ENCODE peak calls at places on chromosomes 13 and 19, in five cellular contexts. One of them, this sample, is unnamed. For H3K4me1 and H3K36me3, the result is how much of the 10 kb centered on the place peaks cover.

GRCh38 chr19:18713550-18714117 is 30.2 kb downstream of the CRTC1 start:
- DNase-seq in sigmoid colon: no peak
- DNase-seq in adrenal gland: peak
- DNase-seq in esophagus squamous epithelium: no peak
- DNase-seq in body of pancreas: no peak
- DNase-seq in this sample: no peak

GRCh38 chr19:34960103-34960805 is 3.8 kb downstream of the ZNF792 start:
- DNase-seq in body of pancreas: no peak
- DNase-seq in adrenal gland: no peak
- DNase-seq in sigmoid colon: no peak
- DNase-seq in esophagus squamous epithelium: no peak
- DNase-seq in this sample: no peak

GRCh38 chr13:110307697-110308376 is 753 bp downstream of the COL4A2 start:
- DNase-seq in sigmoid colon: peak
- DNase-seq in body of pancreas: no peak
- DNase-seq in esophagus squamous epithelium: no peak
- DNase-seq in adrenal gland: no peak
- DNase-seq in this sample: no peak

GRCh38 chr13:23722726-23723453 is 152.7 kb downstream of the TNFRSF19 start:
- DNase-seq in esophagus squamous epithelium: no peak
- DNase-seq in sigmoid colon: no peak
- DNase-seq in body of pancreas: no peak
- DNase-seq in adrenal gland: no peak
- DNase-seq in this sample: no peak

GRCh38 chr13:86581711-86582110 is 782.5 kb upstream of the SLITRK6 start:
- DNase-seq in esophagus squamous epithelium: no peak
- DNase-seq in adrenal gland: no peak
- DNase-seq in sigmoid colon: no peak
- DNase-seq in body of pancreas: no peak
- DNase-seq in this sample: no peak

GRCh38 chr19:46813570-46814358 is 25.4 kb upstream of the SLC1A5 start:
- DNase-seq in esophagus squamous epithelium: no peak
- DNase-seq in body of pancreas: peak
- DNase-seq in sigmoid colon: peak
- DNase-seq in adrenal gland: peak
- DNase-seq in this sample: peak

GRCh38 chr13:99218545-99218944 is 17.9 kb downstream of the UBAC2 start:
- DNase-seq in adrenal gland: peak
- DNase-seq in sigmoid colon: no peak
- DNase-seq in body of pancreas: peak
- DNase-seq in esophagus squamous epithelium: no peak
- DNase-seq in this sample: peak

GRCh38 chr13:92137519-92137918 is 739.1 kb downstream of the GPC5 start:
- DNase-seq in adrenal gland: no peak
- DNase-seq in body of pancreas: no peak
- DNase-seq in esophagus squamous epithelium: no peak
- DNase-seq in sigmoid colon: no peak
- DNase-seq in this sample: no peak

GRCh38 chr19:45117167-45117594 is 24.2 kb downstream of the PPP1R37 start:
- DNase-seq in sigmoid colon: no peak
- DNase-seq in esophagus squamous epithelium: no peak
- DNase-seq in adrenal gland: no peak
- DNase-seq in body of pancreas: no peak
- DNase-seq in this sample: no peak

GRCh38 chr19:34254552-34255432 is at the start of gene GARRE1:
- DNase-seq in esophagus squamous epithelium: no peak
- DNase-seq in body of pancreas: peak
- DNase-seq in adrenal gland: no peak
- DNase-seq in sigmoid colon: peak
- DNase-seq in this sample: peak

GRCh38 chr13:41456768-41457588 is at the start of gene RGCC:
- DNase-seq in adrenal gland: peak
- DNase-seq in body of pancreas: peak
- DNase-seq in esophagus squamous epithelium: peak
- DNase-seq in sigmoid colon: peak
- DNase-seq in this sample: peak

GRCh38 chr13:98938801-98939200 is 39.1 kb downstream of the DOCK9 start:
- DNase-seq in adrenal gland: no peak
- DNase-seq in body of pancreas: no peak
- DNase-seq in sigmoid colon: no peak
- DNase-seq in esophagus squamous epithelium: no peak
- DNase-seq in this sample: no peak

GRCh38 chr13:34208326-34208725 is 390.4 kb downstream of the RFC3 start:
- DNase-seq in body of pancreas: no peak
- DNase-seq in sigmoid colon: no peak
- DNase-seq in adrenal gland: no peak
- DNase-seq in esophagus squamous epithelium: no peak
- DNase-seq in this sample: no peak

GRCh38 chr19:46958542-46958941 is 61.1 kb upstream of the NPAS1 start:
- DNase-seq in body of pancreas: no peak
- DNase-seq in esophagus squamous epithelium: no peak
- DNase-seq in adrenal gland: no peak
- DNase-seq in sigmoid colon: no peak
- DNase-seq in this sample: no peak

GRCh38 chr19:12545267-12545666 is 6.0 kb downstream of the ZNF564 start:
- DNase-seq in sigmoid colon: no peak
- DNase-seq in adrenal gland: no peak
- DNase-seq in body of pancreas: no peak
- DNase-seq in esophagus squamous epithelium: no peak
- DNase-seq in this sample: no peak

GRCh38 chr19:6458695-6459355 is 767 bp downstream of the SLC25A23 start:
- DNase-seq in sigmoid colon: no peak
- DNase-seq in adrenal gland: no peak
- DNase-seq in esophagus squamous epithelium: no peak
- DNase-seq in body of pancreas: peak
- DNase-seq in this sample: no peak

GRCh38 chr19:33499248-33499647 is 22.3 kb downstream of the PEPD start:
- DNase-seq in esophagus squamous epithelium: no peak
- DNase-seq in sigmoid colon: peak
- DNase-seq in adrenal gland: no peak
- DNase-seq in body of pancreas: no peak
- DNase-seq in this sample: no peak

GRCh38 chr19:10500247-10500592 is 2.9 kb downstream of the KEAP1 start:
- DNase-seq in adrenal gland: no peak
- DNase-seq in sigmoid colon: no peak
- DNase-seq in esophagus squamous epithelium: no peak
- DNase-seq in body of pancreas: no peak
- DNase-seq in this sample: no peak
- H3K4me1 ChIP-seq in adrenal gland: under half
- H3K4me1 ChIP-seq in sigmoid colon: half or more
- H3K4me1 ChIP-seq in esophagus squamous epithelium: half or more
- H3K4me1 ChIP-seq in body of pancreas: under half
- H3K4me1 ChIP-seq in this sample: under half

GRCh38 chr13:36950920-36951319 is 30.9 kb upstream of the SMAD9 start:
- DNase-seq in body of pancreas: no peak
- DNase-seq in adrenal gland: no peak
- DNase-seq in esophagus squamous epithelium: no peak
- DNase-seq in sigmoid colon: no peak
- DNase-seq in this sample: no peak
- H3K36me3 ChIP-seq in body of pancreas: under half
- H3K36me3 ChIP-seq in adrenal gland: under half
- H3K36me3 ChIP-seq in esophagus squamous epithelium: under half
- H3K36me3 ChIP-seq in sigmoid colon: under half
- H3K36me3 ChIP-seq in this sample: under half

GRCh38 chr19:38929929-38930775 is at the start of gene SARS2:
- DNase-seq in body of pancreas: peak
- DNase-seq in sigmoid colon: peak
- DNase-seq in esophagus squamous epithelium: peak
- DNase-seq in adrenal gland: peak
- DNase-seq in this sample: peak

GRCh38 chr19:38933544-38933943 is 2.8 kb downstream of the MRPS12 start:
- DNase-seq in esophagus squamous epithelium: no peak
- DNase-seq in sigmoid colon: no peak
- DNase-seq in adrenal gland: no peak
- DNase-seq in body of pancreas: no peak
- DNase-seq in this sample: no peak

GRCh38 chr19:38932425-38933179 is 1.9 kb downstream of the MRPS12 start:
- DNase-seq in adrenal gland: no peak
- DNase-seq in esophagus squamous epithelium: no peak
- DNase-seq in sigmoid colon: no peak
- DNase-seq in body of pancreas: peak
- DNase-seq in this sample: no peak

GRCh38 chr19:38928406-38929001 is 2.1 kb downstream of the SARS2 start:
- DNase-seq in adrenal gland: no peak
- DNase-seq in body of pancreas: no peak
- DNase-seq in sigmoid colon: no peak
- DNase-seq in esophagus squamous epithelium: no peak
- DNase-seq in this sample: no peak

GRCh38 chr19:38930776-38931761 is at the start of gene MRPS12:
- DNase-seq in body of pancreas: peak
- DNase-seq in esophagus squamous epithelium: peak
- DNase-seq in sigmoid colon: peak
- DNase-seq in adrenal gland: peak
- DNase-seq in this sample: peak
- TF ChIP-seq POLR2A in body of pancreas: peak
- TF ChIP-seq POLR2A in esophagus squamous epithelium: peak
- TF ChIP-seq POLR2A in sigmoid colon: peak
- TF ChIP-seq POLR2A in adrenal gland: peak
- TF ChIP-seq POLR2A in this sample: peak

GRCh38 chr13:20101467-20102316 is 59.2 kb downstream of the GJA3 start:
- DNase-seq in esophagus squamous epithelium: no peak
- DNase-seq in adrenal gland: no peak
- DNase-seq in body of pancreas: no peak
- DNase-seq in sigmoid colon: no peak
- DNase-seq in this sample: no peak
- H3K4me1 ChIP-seq in esophagus squamous epithelium: under half
- H3K4me1 ChIP-seq in adrenal gland: under half
- H3K4me1 ChIP-seq in body of pancreas: under half
- H3K4me1 ChIP-seq in sigmoid colon: under half
- H3K4me1 ChIP-seq in this sample: under half

GRCh38 chr13:113629814-113630213 is 28.2 kb downstream of the ATP4B start:
- DNase-seq in sigmoid colon: peak
- DNase-seq in adrenal gland: no peak
- DNase-seq in body of pancreas: no peak
- DNase-seq in esophagus squamous epithelium: no peak
- DNase-seq in this sample: no peak

GRCh38 chr13:113631341-113632095 is 26.5 kb downstream of the ATP4B start:
- DNase-seq in sigmoid colon: peak
- DNase-seq in esophagus squamous epithelium: no peak
- DNase-seq in body of pancreas: no peak
- DNase-seq in adrenal gland: no peak
- DNase-seq in this sample: no peak

GRCh38 chr13:113628291-113629270 is 29.4 kb downstream of the ATP4B start:
- DNase-seq in body of pancreas: no peak
- DNase-seq in adrenal gland: no peak
- DNase-seq in esophagus squamous epithelium: no peak
- DNase-seq in sigmoid colon: peak
- DNase-seq in this sample: no peak

GRCh38 chr13:113630804-113631203 is 27.2 kb downstream of the ATP4B start:
- DNase-seq in sigmoid colon: peak
- DNase-seq in esophagus squamous epithelium: no peak
- DNase-seq in adrenal gland: no peak
- DNase-seq in body of pancreas: no peak
- DNase-seq in this sample: no peak

GRCh38 chr13:113630296-113630695 is 27.7 kb downstream of the ATP4B start:
- DNase-seq in adrenal gland: no peak
- DNase-seq in sigmoid colon: peak
- DNase-seq in body of pancreas: no peak
- DNase-seq in esophagus squamous epithelium: no peak
- DNase-seq in this sample: no peak
- H3K36me3 ChIP-seq in adrenal gland: under half
- H3K36me3 ChIP-seq in sigmoid colon: under half
- H3K36me3 ChIP-seq in body of pancreas: under half
- H3K36me3 ChIP-seq in esophagus squamous epithelium: under half
- H3K36me3 ChIP-seq in this sample: under half

DNA sequence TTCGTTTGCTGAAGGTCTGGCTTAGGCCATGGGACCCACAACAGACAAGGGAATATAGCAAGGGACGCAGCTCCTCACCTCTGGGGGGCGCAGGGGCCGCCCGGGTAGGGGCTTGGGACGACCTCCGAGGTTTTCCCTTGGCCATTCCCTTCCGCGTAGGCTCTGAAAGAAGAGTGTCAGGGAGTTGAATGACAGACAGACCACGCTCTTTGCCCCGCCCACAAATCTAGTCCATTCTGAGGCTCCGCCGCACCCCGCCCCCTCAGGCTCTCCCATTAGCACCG is 11.4 kb upstream of the ZNF414 start:
- DNase-seq in body of pancreas: no peak
- DNase-seq in esophagus squamous epithelium: no peak
- DNase-seq in sigmoid colon: no peak
- DNase-seq in adrenal gland: no peak
- DNase-seq in this sample: no peak
- TF ChIP-seq POLR2A in body of pancreas: no peak
- TF ChIP-seq POLR2A in esophagus squamous epithelium: peak
- TF ChIP-seq POLR2A in sigmoid colon: peak
- TF ChIP-seq POLR2A in adrenal gland: peak
- TF ChIP-seq POLR2A in this sample: peak

GRCh38 chr13:97278395-97279078 is 56.4 kb downstream of the MBNL2 start:
- DNase-seq in body of pancreas: no peak
- DNase-seq in sigmoid colon: no peak
- DNase-seq in esophagus squamous epithelium: no peak
- DNase-seq in adrenal gland: no peak
- DNase-seq in this sample: no peak

GRCh38 chr13:97275775-97276501 is 53.8 kb downstream of the MBNL2 start:
- DNase-seq in adrenal gland: no peak
- DNase-seq in sigmoid colon: no peak
- DNase-seq in body of pancreas: no peak
- DNase-seq in esophagus squamous epithelium: no peak
- DNase-seq in this sample: no peak

GRCh38 chr13:97275265-97275664 is 53.1 kb downstream of the MBNL2 start:
- DNase-seq in esophagus squamous epithelium: no peak
- DNase-seq in sigmoid colon: no peak
- DNase-seq in body of pancreas: no peak
- DNase-seq in adrenal gland: no peak
- DNase-seq in this sample: no peak

GRCh38 chr13:97274782-97275252 is 52.7 kb downstream of the MBNL2 start:
- DNase-seq in sigmoid colon: no peak
- DNase-seq in body of pancreas: no peak
- DNase-seq in adrenal gland: no peak
- DNase-seq in esophagus squamous epithelium: no peak
- DNase-seq in this sample: no peak

DNA sequence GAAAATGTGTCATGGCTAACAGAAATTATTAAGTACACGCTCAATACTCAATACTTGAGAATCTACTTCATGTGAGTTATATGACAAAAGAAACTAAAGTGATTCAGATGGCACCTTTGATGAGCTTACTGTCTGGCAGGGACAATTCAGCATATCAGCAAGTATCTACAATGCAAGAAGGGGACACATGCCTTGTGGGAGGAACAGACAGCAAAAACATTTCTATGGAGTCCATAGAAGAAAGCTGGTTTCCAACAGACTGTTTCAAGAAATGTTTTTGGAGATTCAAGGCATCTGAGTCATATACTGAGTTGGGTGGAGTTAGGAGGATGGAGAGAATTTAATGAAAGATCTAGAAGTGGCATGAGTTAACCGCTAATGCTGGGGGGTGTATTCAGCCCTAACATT is 54.7 kb downstream of the MBNL2 start:
- DNase-seq in body of pancreas: no peak
- DNase-seq in adrenal gland: no peak
- DNase-seq in esophagus squamous epithelium: no peak
- DNase-seq in sigmoid colon: no peak
- DNase-seq in this sample: no peak
- H3K4me1 ChIP-seq in body of pancreas: half or more
- H3K4me1 ChIP-seq in adrenal gland: under half
- H3K4me1 ChIP-seq in esophagus squamous epithelium: half or more
- H3K4me1 ChIP-seq in sigmoid colon: half or more
- H3K4me1 ChIP-seq in this sample: half or more

This sample was measured in gastrocnemius medialis.